ENCODE peak calls at places on chromosomes 5 and 9, in nine cellular contexts. F, M, O, Z, B, U, N, V and G are unnamed samples.

GRCh38 chr5:148864113-148864841 is 37.9 kb downstream of the ADRB2 start:
- DNase-seq in F (no peak), M (peak), O (no peak), Z (peak), B (no peak), U (no peak), N (no peak), V (no peak), G (no peak)

GRCh38 chr5:89584339-89584956 is 701.5 kb upstream of the MEF2C start:
- DNase-seq in F (no peak), M (peak), O (no peak), Z (peak), B (no peak), U (no peak), N (no peak), V (no peak), G (no peak)

GRCh38 chr5:74105126-74105780 is 479.3 kb downstream of the ARHGEF28 start:
- DNase-seq in F (no peak), M (no peak), O (no peak), Z (peak), B (no peak), U (no peak), N (no peak), V (no peak), G (no peak)

GRCh38 chr9:13139641-13140171 is 139.8 kb downstream of the MPDZ start:
- DNase-seq in F (no peak), M (peak), O (no peak), Z (peak), B (no peak), U (no peak), N (peak), V (no peak), G (no peak)

GRCh38 chr5:128665747-128666355 is 127.8 kb upstream of the FBN2 start:
- DNase-seq in F (no peak), M (no peak), O (no peak), Z (no peak), B (no peak), U (no peak), N (no peak), V (no peak), G (no peak)

GRCh38 chr5:158351485-158352140 is 492.7 kb upstream of the CLINT1 start:
- DNase-seq in F (no peak), M (no peak), O (no peak), Z (no peak), B (no peak), U (no peak), N (no peak), V (no peak), G (no peak)

GRCh38 chr9:100322954-100323536 is 29.7 kb downstream of the TEX10 start:
- DNase-seq in F (peak), M (peak), O (no peak), Z (peak), B (peak), U (no peak), N (peak), V (peak), G (peak)

GRCh38 chr5:109844695-109845094 is 155.0 kb downstream of the MAN2A1 start:
- DNase-seq in F (no peak), M (peak), O (no peak), Z (peak), B (no peak), U (no peak), N (no peak), V (no peak), G (no peak)

GRCh38 chr9:121963542-121963995 is 129.5 kb downstream of the TTLL11 start:
- DNase-seq in F (no peak), M (peak), O (no peak), Z (no peak), B (no peak), U (no peak), N (no peak), V (no peak), G (no peak)

GRCh38 chr5:57488308-57488955 is 5.8 kb upstream of the ACTBL2 start:
- DNase-seq in F (no peak), M (peak), O (no peak), Z (peak), B (no peak), U (no peak), N (no peak), V (no peak), G (no peak)

GRCh38 chr5:10797246-10797645 is 36.2 kb upstream of the DAP start:
- DNase-seq in F (no peak), M (peak), O (no peak), Z (peak), B (no peak), U (no peak), N (no peak), V (no peak), G (no peak)

GRCh38 chr9:130770679-130771442 is 64.2 kb upstream of the ABL1 start:
- DNase-seq in F (no peak), M (peak), O (no peak), Z (peak), B (peak), U (no peak), N (peak), V (no peak), G (peak)

GRCh38 chr5:173010547-173011464 is 27.2 kb downstream of the ATP6V0E1 start:
- DNase-seq in F (peak), M (peak), O (no peak), Z (peak), B (no peak), U (peak), N (peak), V (no peak), G (no peak)

GRCh38 chr5:1400211-1400855 is 44.9 kb downstream of the SLC6A3 start:
- DNase-seq in F (no peak), M (no peak), O (no peak), Z (no peak), B (no peak), U (no peak), N (no peak), V (no peak), G (no peak)

GRCh38 chr5:142881076-142881466 is 110.9 kb downstream of the ARHGAP26 start:
- DNase-seq in F (no peak), M (peak), O (no peak), Z (peak), B (no peak), U (no peak), N (no peak), V (no peak), G (peak)

GRCh38 chr9:2242778-2243395 is 227.7 kb downstream of the SMARCA2 start:
- DNase-seq in F (no peak), M (no peak), O (no peak), Z (peak), B (no peak), U (no peak), N (no peak), V (no peak), G (no peak)

GRCh38 chr5:125227333-125228075 is 481.1 kb upstream of the ZNF608 start:
- DNase-seq in F (peak), M (peak), O (no peak), Z (peak), B (no peak), U (no peak), N (peak), V (no peak), G (no peak)

GRCh38 chr5:77454123-77454522 is 38.0 kb downstream of the WDR41 start:
- DNase-seq in F (no peak), M (no peak), O (no peak), Z (no peak), B (no peak), U (no peak), N (no peak), V (no peak), G (no peak)

GRCh38 chr5:77448831-77449230 is 43.3 kb downstream of the WDR41 start:
- DNase-seq in F (no peak), M (no peak), O (no peak), Z (no peak), B (no peak), U (no peak), N (no peak), V (no peak), G (no peak)

GRCh38 chr5:77449981-77450380 is 42.1 kb downstream of the WDR41 start:
- DNase-seq in F (no peak), M (peak), O (no peak), Z (peak), B (no peak), U (no peak), N (no peak), V (no peak), G (no peak)

GRCh38 chr5:77449277-77449676 is 42.8 kb downstream of the WDR41 start:
- DNase-seq in F (no peak), M (no peak), O (no peak), Z (no peak), B (no peak), U (no peak), N (no peak), V (peak), G (no peak)

DNA sequence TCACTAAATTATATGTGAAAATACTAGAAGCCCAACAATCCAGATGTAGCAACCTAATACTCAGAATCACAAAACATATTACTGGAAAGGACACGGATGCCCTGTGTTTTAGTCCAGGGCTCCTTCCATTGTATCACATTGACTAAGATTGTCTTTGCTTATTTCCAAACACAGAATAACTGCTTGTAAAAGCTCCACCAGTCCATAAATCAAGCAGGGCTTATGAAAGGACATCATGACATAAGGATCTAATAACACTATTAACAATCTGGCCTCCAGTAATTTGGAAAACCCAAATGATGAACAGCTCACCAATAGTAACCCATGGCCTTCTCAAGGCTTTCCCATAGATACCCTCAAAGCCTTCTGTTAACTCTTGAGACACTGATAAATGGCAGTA is 39.8 kb downstream of the WDR41 start:
- DNase-seq in F (no peak), M (no peak), O (no peak), Z (no peak), B (no peak), U (no peak), N (no peak), V (no peak), G (no peak)
- TF ChIP-seq CTCF in F (no peak), M (no peak), O (no peak), Z (no peak), B (no peak), U (no peak), N (no peak), V (no peak), G (no peak)

GRCh38 chr5:16644301-16644889 is 27.6 kb upstream of the RETREG1 start:
- DNase-seq in F (no peak), M (no peak), O (no peak), Z (no peak), B (no peak), U (no peak), N (no peak), V (no peak), G (no peak)
- TF ChIP-seq CTCF in F (no peak), M (no peak), O (no peak), Z (no peak), B (no peak), U (no peak), N (no peak), V (no peak), G (no peak)

GRCh38 chr5:52708463-52708862 is 79.3 kb upstream of the ITGA1 start:
- DNase-seq in F (no peak), M (no peak), O (no peak), Z (no peak), B (no peak), U (no peak), N (no peak), V (no peak), G (no peak)

GRCh38 chr5:52710972-52711596 is 76.6 kb upstream of the ITGA1 start:
- DNase-seq in F (no peak), M (no peak), O (no peak), Z (no peak), B (no peak), U (no peak), N (no peak), V (no peak), G (no peak)

GRCh38 chr5:52710310-52710971 is 77.3 kb upstream of the ITGA1 start:
- DNase-seq in F (no peak), M (no peak), O (no peak), Z (no peak), B (no peak), U (no peak), N (no peak), V (no peak), G (no peak)

GRCh38 chr5:52709171-52709925 is 78.4 kb upstream of the ITGA1 start:
- DNase-seq in F (no peak), M (peak), O (no peak), Z (no peak), B (peak), U (no peak), N (no peak), V (no peak), G (peak)

DNA sequence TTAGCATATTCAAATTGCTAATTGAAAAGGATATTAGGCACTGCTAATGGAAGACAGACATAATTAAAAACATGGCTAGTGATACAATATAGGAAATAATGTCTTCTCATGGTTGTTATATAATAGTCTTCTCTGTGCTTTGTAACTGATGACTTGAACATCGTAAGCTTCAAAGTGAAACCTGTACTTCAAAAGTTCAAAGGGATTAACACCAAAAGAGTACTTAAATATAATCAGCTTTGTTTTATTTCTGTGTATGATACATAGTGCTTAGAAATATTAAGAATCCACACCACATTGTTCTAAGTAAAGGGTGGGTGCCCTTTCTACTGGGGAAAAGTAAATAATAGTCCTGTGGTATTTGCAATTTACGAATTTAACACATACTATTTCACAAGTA is 75.4 kb upstream of the ITGA1 start:
- DNase-seq in F (no peak), M (no peak), O (no peak), Z (no peak), B (no peak), U (no peak), N (no peak), V (no peak), G (no peak)
- TF ChIP-seq CTCF in F (no peak), M (no peak), O (no peak), Z (no peak), B (no peak), U (no peak), N (no peak), V (no peak), G (no peak)

DNA sequence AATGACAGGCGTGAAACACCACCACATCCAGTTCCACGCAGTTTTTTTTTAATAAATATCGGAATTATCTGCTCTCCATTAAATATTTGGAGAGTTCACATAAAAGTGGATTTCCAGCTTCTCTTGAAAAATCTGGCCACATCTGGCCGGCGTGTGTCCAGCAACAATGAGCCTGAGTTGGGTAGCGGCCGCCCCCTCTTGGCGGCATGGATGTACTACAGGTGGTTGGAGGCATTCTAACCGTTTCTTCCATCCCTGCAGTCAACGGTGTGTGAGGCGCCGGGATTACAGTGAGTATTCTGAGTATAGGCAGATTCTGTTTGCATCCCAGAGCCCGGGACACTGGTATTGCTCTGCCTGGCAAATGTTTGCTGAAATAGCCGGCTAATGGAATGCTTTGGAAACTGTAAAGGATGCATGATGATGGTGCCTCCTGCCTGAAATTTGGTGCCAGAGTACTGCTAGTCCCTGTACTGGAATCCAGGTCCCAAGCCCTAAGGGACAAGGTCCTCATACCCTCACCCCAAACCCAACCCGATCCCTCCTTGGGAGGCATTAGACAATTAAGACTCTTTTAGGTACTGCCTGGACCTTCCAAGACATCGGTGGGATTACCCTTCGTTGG is 13.6 kb upstream of the GM2A start:
- DNase-seq in F (peak), M (peak), O (peak), Z (peak), B (peak), U (peak), N (peak), V (no peak), G (peak)
- TF ChIP-seq CTCF in F (peak), M (peak), O (peak), Z (peak), B (peak), U (peak), N (peak), V (peak), G (no peak)

DNA sequence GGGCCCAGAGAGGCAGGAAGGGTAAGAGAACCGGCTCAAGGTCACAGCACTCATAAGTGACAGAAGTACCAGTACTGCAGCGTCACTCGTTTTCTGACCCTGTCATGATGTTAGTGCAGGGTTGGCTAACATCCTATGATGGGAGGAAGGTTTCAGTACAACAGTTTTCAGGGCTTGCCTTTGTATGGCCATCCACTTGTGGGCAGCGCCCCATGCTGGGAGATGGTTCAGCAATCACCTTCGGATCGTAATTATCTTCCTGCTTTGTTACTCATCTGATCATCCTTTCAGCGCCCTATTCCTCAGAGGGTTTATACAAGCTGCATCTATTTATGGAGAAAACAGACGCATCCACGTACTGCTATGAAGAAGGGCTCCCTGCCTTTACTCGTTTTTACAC is 2.4 kb downstream of the MAP1B start:
- DNase-seq in F (no peak), M (no peak), O (no peak), Z (no peak), B (no peak), U (peak), N (peak), V (no peak), G (no peak)
- TF ChIP-seq CTCF in F (no peak), M (no peak), O (no peak), Z (peak), B (no peak), U (no peak), N (peak), V (no peak), G (no peak)

GRCh38 chr9:89183146-89183545 is 4.5 kb upstream of the SHC3 start:
- DNase-seq in F (no peak), M (no peak), O (no peak), Z (no peak), B (no peak), U (no peak), N (no peak), V (no peak), G (no peak)
- TF ChIP-seq CTCF in F (no peak), M (no peak), O (no peak), Z (no peak), B (no peak), U (no peak), N (no peak), V (no peak), G (peak)

DNA sequence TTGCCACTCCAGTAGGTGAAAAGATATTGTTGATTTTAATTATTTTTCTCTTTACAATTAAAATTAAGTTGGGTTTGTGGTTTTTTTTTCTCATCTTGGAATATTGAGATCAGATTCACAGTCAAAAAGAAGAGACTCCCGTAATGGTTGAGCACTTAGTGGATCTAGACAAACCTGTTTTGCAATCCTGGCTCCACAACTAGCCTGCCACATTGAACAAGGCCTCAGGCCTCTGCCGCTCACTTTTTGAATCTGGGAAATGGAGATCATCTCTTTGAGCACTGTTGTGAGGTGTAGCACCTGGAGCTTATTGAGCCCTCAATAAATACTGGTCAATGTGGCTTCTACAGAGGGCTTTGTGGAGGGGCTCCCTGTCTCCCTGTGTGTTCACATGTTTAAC is 37.1 kb upstream of the RARS1 start:
- DNase-seq in F (no peak), M (no peak), O (no peak), Z (no peak), B (no peak), U (no peak), N (no peak), V (peak), G (no peak)
- TF ChIP-seq CTCF in F (no peak), M (no peak), O (no peak), Z (no peak), B (no peak), U (no peak), N (no peak), V (no peak), G (no peak)

GRCh38 chr5:116275282-116275681 is 190.5 kb downstream of the COMMD10 start:
- DNase-seq in F (no peak), M (no peak), O (no peak), Z (no peak), B (no peak), U (no peak), N (no peak), V (no peak), G (no peak)

GRCh38 chr5:116271432-116271831 is 186.6 kb downstream of the COMMD10 start:
- DNase-seq in F (no peak), M (peak), O (no peak), Z (peak), B (no peak), U (no peak), N (no peak), V (no peak), G (no peak)

GRCh38 chr5:116274251-116274650 is 189.4 kb downstream of the COMMD10 start:
- DNase-seq in F (no peak), M (no peak), O (no peak), Z (no peak), B (no peak), U (no peak), N (no peak), V (no peak), G (no peak)

GRCh38 chr5:116273458-116274242 is 188.8 kb downstream of the COMMD10 start:
- DNase-seq in F (no peak), M (peak), O (no peak), Z (peak), B (peak), U (no peak), N (no peak), V (no peak), G (peak)

GRCh38 chr5:116272281-116272941 is 187.6 kb downstream of the COMMD10 start:
- DNase-seq in F (no peak), M (peak), O (no peak), Z (peak), B (no peak), U (no peak), N (no peak), V (no peak), G (no peak)
- TF ChIP-seq CTCF in F (no peak), M (no peak), O (no peak), Z (peak), B (no peak), U (no peak), N (no peak), V (no peak), G (no peak)